ENCODE peak calls at places on chromosomes 12 and 14, in four cellular contexts. M, P, L and H are unnamed samples. For H3K4me1, the result is how much of the 10 kb centered on the place peaks cover.

GRCh38 chr12:50103767-50104321 is at the start of gene GPD1:
- DNase-seq in L (peak), M (peak), P (peak), H (peak)

GRCh38 chr12:120783197-120783596 is 57.6 kb downstream of the ACADS start:
- DNase-seq in P (peak), L (no peak), M (no peak), H (peak)

GRCh38 chr14:50396636-50397460 is at the start of gene CDKL1:
- DNase-seq in M (peak), P (peak), L (peak), H (no peak)

GRCh38 chr14:90518941-90519256 is 122.1 kb downstream of the CALM1 start:
- DNase-seq in L (peak), P (peak), M (no peak), H (peak)

GRCh38 chr12:92593734-92594402 is 108.9 kb upstream of the PLEKHG7 start:
- DNase-seq in L (no peak), P (peak), M (no peak), H (no peak)

GRCh38 chr12:62328296-62328921 is 68.2 kb downstream of the USP15 start:
- DNase-seq in L (no peak), M (peak), P (no peak), H (no peak)

GRCh38 chr14:52012635-52013034 is 23.3 kb downstream of the RTRAF start:
- DNase-seq in P (no peak), M (no peak), L (no peak), H (no peak)

GRCh38 chr12:10189653-10190052 is 10.8 kb downstream of the TMEM52B start:
- DNase-seq in M (no peak), P (no peak), L (no peak), H (no peak)

GRCh38 chr12:110689601-110690430 is 901 bp upstream of the HVCN1 start:
- DNase-seq in M (no peak), P (no peak), L (peak), H (no peak)

GRCh38 chr12:7695159-7695930 is at the start of gene GDF3:
- DNase-seq in M (no peak), P (no peak), L (no peak), H (no peak)

GRCh38 chr12:47766496-47767196 is 6.4 kb upstream of the SLC48A1 start:
- DNase-seq in L (no peak), M (no peak), P (no peak), H (no peak)

GRCh38 chr14:67763158-67763822 is 53.1 kb downstream of the ZFYVE26 start:
- DNase-seq in M (no peak), L (no peak), P (peak), H (no peak)

GRCh38 chr12:111635524-111635923 is 36.4 kb upstream of the ATXN2 start:
- DNase-seq in L (no peak), M (no peak), P (no peak), H (no peak)

GRCh38 chr12:9762369-9762768 is 1.7 kb upstream of the CD69 start:
- DNase-seq in P (no peak), M (no peak), L (no peak), H (no peak)

GRCh38 chr12:49131973-49132461 is 822 bp upstream of the TUBA1B start:
- DNase-seq in P (no peak), M (no peak), L (no peak), H (no peak)

GRCh38 chr12:52316290-52316689 is 4.9 kb downstream of the KRT83 start:
- DNase-seq in M (no peak), L (no peak), P (no peak), H (no peak)

GRCh38 chr12:3697311-3697870 is 55.5 kb downstream of the CRACR2A start:
- DNase-seq in M (no peak), L (no peak), P (no peak), H (no peak)

GRCh38 chr12:108815369-108815768 is 42.0 kb downstream of the SSH1 start:
- DNase-seq in P (no peak), M (no peak), L (no peak), H (no peak)

GRCh38 chr14:64929003-64929337 is 13.6 kb downstream of the GPX2 start:
- DNase-seq in L (no peak), M (no peak), P (no peak), H (no peak)

GRCh38 chr12:31362115-31362758 is 36.3 kb upstream of the SINHCAF start:
- DNase-seq in M (no peak), L (peak), P (peak), H (no peak)

GRCh38 chr12:120100630-120101029 is 15.9 kb downstream of the RAB35 start:
- DNase-seq in L (no peak), M (peak), P (no peak), H (no peak)

GRCh38 chr14:76430017-76430416 is 54.1 kb downstream of the ESRRB start:
- DNase-seq in P (no peak), M (no peak), L (no peak), H (no peak)

GRCh38 chr12:74043343-74043742 is 494.3 kb upstream of the ATXN7L3B start:
- DNase-seq in P (no peak), M (no peak), L (no peak), H (peak)

GRCh38 chr14:74402264-74403251 is 23.5 kb downstream of the SYNDIG1L start:
- DNase-seq in P (no peak), L (no peak), M (peak), H (no peak)

GRCh38 chr12:89384050-89384749 is 31.9 kb upstream of the DUSP6 start:
- DNase-seq in M (peak), L (no peak), P (peak), H (no peak)

GRCh38 chr12:108423486-108423885 is 84.4 kb upstream of the CMKLR1 start:
- DNase-seq in L (no peak), M (no peak), P (no peak), H (no peak)

GRCh38 chr14:55556929-55557623 is 22.9 kb upstream of the KTN1 start:
- DNase-seq in P (peak), L (no peak), M (peak), H (peak)

GRCh38 chr14:105933238-105933637 is 406.9 kb downstream of the TMEM121 start:
- DNase-seq in P (no peak), L (no peak), M (no peak), H (no peak)
- H3K4me3 ChIP-seq in P (no peak), L (no peak), M (no peak), H (no peak)

GRCh38 chr12:42119085-42119633 is 25.5 kb downstream of the GXYLT1 start:
- DNase-seq in M (no peak), L (no peak), P (no peak), H (no peak)
- TF ChIP-seq ELF1 in M (no peak), L (no peak), P (no peak), H (no peak)

DNA sequence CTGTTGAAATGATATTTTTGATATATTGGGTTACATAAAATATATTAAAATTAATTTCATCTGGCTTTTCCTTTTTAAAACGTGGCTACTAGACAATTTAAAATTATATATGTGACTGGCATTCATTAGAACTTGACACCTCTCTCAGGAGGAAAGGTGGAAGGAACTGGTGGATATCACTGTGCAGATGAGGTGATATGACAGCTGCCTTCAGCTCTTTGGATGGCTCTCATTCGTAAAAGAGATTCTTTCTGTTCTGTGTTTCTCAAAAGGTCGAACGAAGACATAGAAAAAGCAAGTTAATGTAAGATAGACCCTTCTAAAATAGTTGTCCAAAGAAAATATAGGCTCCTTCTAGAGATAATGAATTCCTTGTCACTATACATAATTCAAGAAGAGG is 36.6 kb downstream of the CRADD start:
- DNase-seq in P (no peak), M (no peak), L (no peak), H (no peak)
- H3K4me1 ChIP-seq in P (under half), M (under half), L (under half), H (under half)

DNA sequence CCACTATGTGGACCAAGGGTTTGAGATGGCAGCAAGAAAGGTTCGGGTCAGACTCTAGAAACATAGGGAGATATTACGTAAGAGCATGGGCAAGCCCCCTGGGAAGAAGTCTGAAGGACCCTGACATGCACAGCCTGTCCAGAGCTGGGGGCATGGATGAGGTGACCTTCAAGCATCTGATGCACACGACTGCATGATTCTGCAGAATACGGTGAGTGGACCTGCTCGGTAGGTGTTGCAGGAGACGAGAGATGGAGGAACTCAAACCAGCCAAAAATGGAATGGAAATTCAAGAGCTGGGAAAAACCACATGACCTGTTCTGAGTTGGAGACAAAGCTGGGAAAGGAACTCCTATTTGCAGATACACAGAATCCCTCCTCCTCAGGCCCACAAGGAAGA is 43.6 kb downstream of the ANO2 start:
- DNase-seq in M (no peak), P (no peak), L (no peak), H (no peak)
- H3K4me3 ChIP-seq in M (no peak), P (no peak), L (no peak), H (no peak)

GRCh38 chr12:113207621-113208040 is 13.6 kb upstream of the TPCN1 start:
- DNase-seq in P (no peak), L (no peak), M (no peak), H (no peak)
- TF ChIP-seq ELF1 in P (no peak), L (no peak), M (no peak), H (no peak)